ENCODE peak calls at places on chromosomes 5 and 9, in six cellular contexts. Y is skeletal muscle cell; A is GM23248; K is stimulated activated CD4-positive, alpha-beta T cell treated with anti-CD3 and anti-CD28 coated beads, Interleukin-1b, Interleukin-23, amount 100 ng/mL, for 48 hours; N is gastrocnemius medialis; U is kidney epithelial cell. G is an unnamed sample.

GRCh38 chr5:180201051-180201987 is 7.7 kb downstream of the RASGEF1C start:
- DNase-seq in N (no peak), U (no peak), Y (no peak), K (no peak), A (peak; percentile 26), G (peak; percentile 8)

GRCh38 chr5:4563400-4563799 is 576.7 kb upstream of the ADAMTS16 start:
- DNase-seq in Y (no peak), U (peak; percentile 2), A (peak; percentile 33), K (no peak), N (no peak), G (peak; percentile 51)

GRCh38 chr9:32426278-32426939 is 42.0 kb downstream of the ACO1 start:
- DNase-seq in Y (peak; percentile 84), A (peak; percentile 54), N (no peak), U (peak; percentile 82), K (no peak), G (peak; percentile 84)

GRCh38 chr5:127754259-127754658 is 51.1 kb downstream of the CCDC192 start:
- DNase-seq in N (no peak), A (peak; percentile 13), K (no peak), U (no peak), Y (no peak), G (peak; percentile 71)

GRCh38 chr9:81393985-81394811 is 295.1 kb downstream of the TLE1 start:
- DNase-seq in N (no peak), Y (peak; percentile 78), U (no peak), A (no peak), K (no peak), G (peak; percentile 30)

GRCh38 chr5:122561209-122561608 is 213.7 kb upstream of the SNX2 start:
- DNase-seq in N (no peak), A (no peak), U (no peak), K (no peak), Y (no peak), G (no peak)

GRCh38 chr9:127589955-127590370 is 22.1 kb upstream of the STXBP1 start:
- DNase-seq in Y (no peak), A (peak; percentile 87), K (no peak), N (peak; percentile 57), U (no peak), G (peak; percentile 89)

GRCh38 chr9:105837261-105837660 is 142.9 kb downstream of the TMEM38B start:
- DNase-seq in Y (no peak), K (no peak), N (no peak), U (no peak), A (no peak), G (no peak)

GRCh38 chr5:139649082-139649991 is 1.2 kb downstream of the CXXC5 start:
- DNase-seq in N (peak; percentile 25), K (no peak), U (no peak), Y (no peak), A (peak; percentile 61), G (no peak)

GRCh38 chr9:136335296-136336155 is 8.2 kb downstream of the GPSM1 start:
- DNase-seq in N (no peak), K (no peak), A (no peak), U (no peak), Y (no peak), G (no peak)

GRCh38 chr5:178454308-178454707 is 135.9 kb downstream of the COL23A1 start:
- DNase-seq in U (no peak), N (no peak), K (no peak), Y (no peak), A (no peak), G (no peak)

GRCh38 chr5:111932207-111932606 is 175.2 kb upstream of the NREP start:
- DNase-seq in Y (no peak), A (peak; percentile 76), K (no peak), U (no peak), N (no peak), G (no peak)

GRCh38 chr9:95058795-95059386 is 258.6 kb downstream of the FANCC start:
- DNase-seq in A (peak; percentile 53), U (no peak), Y (no peak), K (no peak), N (no peak), G (no peak)

GRCh38 chr9:135277219-135278201 is 190.0 kb downstream of the OLFM1 start:
- DNase-seq in U (no peak), Y (no peak), K (no peak), N (no peak), A (no peak), G (no peak)

GRCh38 chr5:98309785-98310566 is 463.5 kb upstream of the RGMB start:
- DNase-seq in K (peak; percentile 22), N (no peak), U (peak; percentile 99), Y (peak; percentile 99), A (peak; percentile 99), G (peak; percentile 90)

GRCh38 chr9:94086468-94086867 is 2.2 kb downstream of the PTPDC1 start:
- DNase-seq in Y (peak; percentile 54), A (peak; percentile 94), N (no peak), U (no peak), K (no peak), G (peak; percentile 87)

GRCh38 chr9:113505963-113506624 is 42.6 kb downstream of the RGS3 start:
- DNase-seq in N (no peak), Y (no peak), A (no peak), U (no peak), K (no peak), G (no peak)

GRCh38 chr5:61123145-61123544 is 39.1 kb downstream of the SMIM15 start:
- DNase-seq in K (no peak), A (no peak), Y (no peak), N (no peak), U (no peak), G (no peak)

GRCh38 chr5:150345716-150346115 is 11.8 kb upstream of the TCOF1 start:
- DNase-seq in Y (no peak), U (no peak), K (no peak), N (no peak), A (no peak), G (no peak)

GRCh38 chr5:42715791-42716190 is 40.8 kb upstream of the CCDC152 start:
- DNase-seq in Y (peak; percentile 6), A (peak; percentile 9), N (no peak), U (peak; percentile 4), K (no peak), G (no peak)

GRCh38 chr9:118482311-118482710 is 778.1 kb downstream of the TLR4 start:
- DNase-seq in U (no peak), Y (no peak), N (no peak), A (no peak), K (no peak), G (no peak)

GRCh38 chr9:23851024-23851629 is 25.1 kb upstream of the ELAVL2 start:
- DNase-seq in N (no peak), A (peak; percentile 12), Y (no peak), U (no peak), K (no peak), G (no peak)

GRCh38 chr9:84851935-84852585 is 182.5 kb downstream of the NTRK2 start:
- DNase-seq in U (peak; percentile 89), N (peak; percentile 48), K (no peak), Y (peak; percentile 65), A (peak; percentile 97), G (peak; percentile 75)

GRCh38 chr5:55276771-55277170 is 30.7 kb downstream of the DHX29 start:
- DNase-seq in A (peak; percentile 75), K (no peak), U (peak; percentile 5), N (peak; percentile 12), Y (no peak), G (peak; percentile 2)

GRCh38 chr9:93013856-93014582 is 44.5 kb upstream of the SUSD3 start:
- DNase-seq in K (no peak), U (no peak), Y (no peak), N (no peak), A (no peak), G (no peak)

GRCh38 chr9:113468716-113469448 is 5.4 kb downstream of the RGS3 start:
- DNase-seq in N (peak; percentile 50), Y (peak; percentile 25), K (no peak), U (no peak), A (no peak), G (no peak)

GRCh38 chr5:33888582-33888981 is 3.2 kb downstream of the ADAMTS12 start:
- DNase-seq in A (peak; percentile 62), N (no peak), K (no peak), Y (peak; percentile 22), U (no peak), G (peak; percentile 83)

GRCh38 chr5:132774896-132775295 is 2.1 kb downstream of the SEPTIN8 start:
- DNase-seq in Y (no peak), A (peak; percentile 35), U (no peak), N (no peak), K (no peak), G (peak; percentile 72)

GRCh38 chr5:66884589-66885228 is 288.5 kb downstream of the MAST4 start:
- DNase-seq in N (no peak), K (no peak), U (no peak), Y (no peak), A (no peak), G (no peak)

GRCh38 chr9:121372563-121373400 is 2.7 kb upstream of the STOM start:
- DNase-seq in K (no peak), Y (peak; percentile 58), U (no peak), A (peak; percentile 68), N (peak; percentile 43), G (peak; percentile 81)

GRCh38 chr9:83299556-83299955 is 236.6 kb upstream of the RASEF start:
- DNase-seq in U (peak; percentile 74), K (no peak), A (peak; percentile 88), N (peak; percentile 74), Y (peak; percentile 49), G (peak; percentile 28)

G was measured in fibroblast of the aortic adventitia.